ENCODE peak calls at places on chromosomes 6 and 20, in seven cellular contexts. One of them, this sample, is unnamed. For H3K4me1, the result is how much of the 10 kb centered on the place peaks cover.

GRCh38 chr20:57847104-57847503 is 137.3 kb upstream of the PMEPA1 start:
- DNase-seq in SK-N-SH: no peak
- DNase-seq in HepG2: no peak
- DNase-seq in IMR-90: no peak
- DNase-seq in K562: no peak
- DNase-seq in H1: no peak
- DNase-seq in A549: no peak
- DNase-seq in this sample: no peak

GRCh38 chr20:49948178-49948577 is 12.0 kb downstream of the RNF114 start:
- DNase-seq in HepG2: no peak
- DNase-seq in K562: no peak
- DNase-seq in SK-N-SH: no peak
- DNase-seq in IMR-90: peak
- DNase-seq in A549: no peak
- DNase-seq in H1: no peak
- DNase-seq in this sample: no peak

GRCh38 chr20:46137816-46138215 is 19.7 kb downstream of the CD40 start:
- DNase-seq in A549: no peak
- DNase-seq in SK-N-SH: no peak
- DNase-seq in IMR-90: no peak
- DNase-seq in HepG2: no peak
- DNase-seq in H1: no peak
- DNase-seq in K562: no peak
- DNase-seq in this sample: no peak

GRCh38 chr6:92586236-92586977 is 833.0 kb downstream of the EPHA7 start:
- DNase-seq in HepG2: no peak
- DNase-seq in SK-N-SH: no peak
- DNase-seq in H1: no peak
- DNase-seq in A549: no peak
- DNase-seq in K562: no peak
- DNase-seq in IMR-90: no peak
- DNase-seq in this sample: no peak

GRCh38 chr6:106539931-106540330 is 89.4 kb downstream of the RTN4IP1 start:
- DNase-seq in K562: no peak
- DNase-seq in HepG2: no peak
- DNase-seq in H1: no peak
- DNase-seq in IMR-90: no peak
- DNase-seq in A549: no peak
- DNase-seq in SK-N-SH: no peak
- DNase-seq in this sample: no peak

GRCh38 chr6:1605822-1606532 is 3.7 kb upstream of the FOXC1 start:
- DNase-seq in K562: no peak
- DNase-seq in IMR-90: no peak
- DNase-seq in SK-N-SH: no peak
- DNase-seq in H1: no peak
- DNase-seq in HepG2: no peak
- DNase-seq in A549: no peak
- DNase-seq in this sample: no peak

GRCh38 chr6:163346529-163346961 is 68.0 kb upstream of the QKI start:
- DNase-seq in H1: no peak
- DNase-seq in K562: no peak
- DNase-seq in SK-N-SH: peak
- DNase-seq in A549: no peak
- DNase-seq in HepG2: no peak
- DNase-seq in IMR-90: no peak
- DNase-seq in this sample: no peak

GRCh38 chr6:11298651-11299420 is 66.4 kb upstream of the NEDD9 start:
- DNase-seq in IMR-90: no peak
- DNase-seq in HepG2: peak
- DNase-seq in K562: no peak
- DNase-seq in A549: no peak
- DNase-seq in H1: no peak
- DNase-seq in SK-N-SH: no peak
- DNase-seq in this sample: no peak

GRCh38 chr20:9971746-9972145 is 63.0 kb upstream of the ANKEF1 start:
- DNase-seq in H1: no peak
- DNase-seq in A549: no peak
- DNase-seq in HepG2: no peak
- DNase-seq in IMR-90: no peak
- DNase-seq in SK-N-SH: no peak
- DNase-seq in K562: no peak
- DNase-seq in this sample: no peak

GRCh38 chr6:122692175-122692598 is 82.0 kb downstream of the PKIB start:
- DNase-seq in HepG2: no peak
- DNase-seq in A549: no peak
- DNase-seq in H1: no peak
- DNase-seq in K562: no peak
- DNase-seq in SK-N-SH: no peak
- DNase-seq in IMR-90: peak
- DNase-seq in this sample: no peak

GRCh38 chr6:56764081-56764566 is 121.4 kb upstream of the DST start:
- DNase-seq in HepG2: peak
- DNase-seq in A549: peak
- DNase-seq in H1: no peak
- DNase-seq in K562: peak
- DNase-seq in IMR-90: peak
- DNase-seq in SK-N-SH: peak
- DNase-seq in this sample: peak

GRCh38 chr20:11195899-11196558 is 522.2 kb upstream of the JAG1 start:
- DNase-seq in IMR-90: peak
- DNase-seq in HepG2: no peak
- DNase-seq in A549: peak
- DNase-seq in H1: no peak
- DNase-seq in K562: no peak
- DNase-seq in SK-N-SH: no peak
- DNase-seq in this sample: no peak

GRCh38 chr20:47181056-47181862 is 175.2 kb downstream of the ZMYND8 start:
- DNase-seq in IMR-90: peak
- DNase-seq in HepG2: peak
- DNase-seq in H1: no peak
- DNase-seq in K562: peak
- DNase-seq in A549: peak
- DNase-seq in SK-N-SH: peak
- DNase-seq in this sample: no peak

GRCh38 chr6:132133734-132134490 is 182.7 kb upstream of the CCN2 start:
- DNase-seq in A549: no peak
- DNase-seq in HepG2: no peak
- DNase-seq in IMR-90: peak
- DNase-seq in K562: no peak
- DNase-seq in SK-N-SH: no peak
- DNase-seq in H1: no peak
- DNase-seq in this sample: no peak

GRCh38 chr20:49906615-49907154 is 8.6 kb downstream of the SPATA2 start:
- DNase-seq in A549: no peak
- DNase-seq in IMR-90: no peak
- DNase-seq in SK-N-SH: no peak
- DNase-seq in K562: no peak
- DNase-seq in HepG2: no peak
- DNase-seq in H1: no peak
- DNase-seq in this sample: no peak

GRCh38 chr20:34018166-34018565 is 24.5 kb downstream of the RALY start:
- DNase-seq in HepG2: no peak
- DNase-seq in H1: no peak
- DNase-seq in SK-N-SH: no peak
- DNase-seq in K562: no peak
- DNase-seq in A549: no peak
- DNase-seq in IMR-90: no peak
- DNase-seq in this sample: no peak
- H3K4me1 ChIP-seq in HepG2: half or more
- H3K4me1 ChIP-seq in H1: under half
- H3K4me1 ChIP-seq in SK-N-SH: under half
- H3K4me1 ChIP-seq in K562: under half
- H3K4me1 ChIP-seq in A549: under half
- H3K4me1 ChIP-seq in IMR-90: under half
- H3K4me1 ChIP-seq in this sample: under half

DNA sequence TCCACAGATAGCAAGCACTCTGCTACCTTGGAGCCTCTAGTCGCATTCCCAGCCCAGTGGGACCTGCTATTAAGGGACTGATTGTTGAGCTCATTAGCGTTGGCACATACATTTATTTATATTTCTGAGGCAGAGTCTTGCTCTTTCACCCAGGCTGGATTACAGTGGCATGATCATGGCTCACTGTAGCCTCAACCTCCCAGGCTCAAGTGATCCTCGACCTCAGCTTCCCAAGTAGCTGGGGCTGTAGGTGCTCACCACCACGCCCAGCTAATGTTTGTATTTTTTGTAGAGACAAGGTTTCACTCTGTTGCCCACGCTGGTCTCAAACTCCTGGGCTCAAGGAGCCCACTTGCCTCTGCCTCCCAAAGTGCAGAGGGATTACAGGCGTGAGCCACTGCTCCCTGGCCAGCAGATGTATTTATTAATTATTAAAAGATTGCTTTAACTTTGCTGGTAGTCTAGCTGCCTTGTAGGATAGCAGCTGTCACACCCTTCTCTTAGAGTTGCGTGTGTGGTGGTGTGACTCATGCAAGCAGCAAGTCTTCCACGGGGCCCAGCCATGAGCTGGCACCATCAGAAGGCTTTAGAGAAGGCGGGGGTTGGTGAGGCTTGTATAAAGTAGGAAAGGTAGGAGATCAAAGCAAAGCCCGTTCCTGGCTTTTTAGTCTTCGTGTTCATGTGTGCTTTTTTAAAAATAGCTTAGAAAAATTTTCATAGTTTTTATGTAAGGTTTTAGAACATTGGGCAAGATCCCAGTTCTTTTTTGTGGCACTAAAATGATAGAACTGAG is 16.5 kb downstream of the ACTR5 start:
- DNase-seq in H1: no peak
- DNase-seq in HepG2: peak
- DNase-seq in SK-N-SH: no peak
- DNase-seq in K562: no peak
- DNase-seq in IMR-90: peak
- DNase-seq in A549: peak
- DNase-seq in this sample: no peak
- TF ChIP-seq USF2 in H1: no peak
- TF ChIP-seq USF2 in HepG2: no peak
- TF ChIP-seq USF2 in SK-N-SH: no peak
- TF ChIP-seq USF2 in K562: no peak
- TF ChIP-seq USF2 in IMR-90: no peak
- TF ChIP-seq USF2 in A549: no peak
- TF ChIP-seq USF2 in this sample: no peak

DNA sequence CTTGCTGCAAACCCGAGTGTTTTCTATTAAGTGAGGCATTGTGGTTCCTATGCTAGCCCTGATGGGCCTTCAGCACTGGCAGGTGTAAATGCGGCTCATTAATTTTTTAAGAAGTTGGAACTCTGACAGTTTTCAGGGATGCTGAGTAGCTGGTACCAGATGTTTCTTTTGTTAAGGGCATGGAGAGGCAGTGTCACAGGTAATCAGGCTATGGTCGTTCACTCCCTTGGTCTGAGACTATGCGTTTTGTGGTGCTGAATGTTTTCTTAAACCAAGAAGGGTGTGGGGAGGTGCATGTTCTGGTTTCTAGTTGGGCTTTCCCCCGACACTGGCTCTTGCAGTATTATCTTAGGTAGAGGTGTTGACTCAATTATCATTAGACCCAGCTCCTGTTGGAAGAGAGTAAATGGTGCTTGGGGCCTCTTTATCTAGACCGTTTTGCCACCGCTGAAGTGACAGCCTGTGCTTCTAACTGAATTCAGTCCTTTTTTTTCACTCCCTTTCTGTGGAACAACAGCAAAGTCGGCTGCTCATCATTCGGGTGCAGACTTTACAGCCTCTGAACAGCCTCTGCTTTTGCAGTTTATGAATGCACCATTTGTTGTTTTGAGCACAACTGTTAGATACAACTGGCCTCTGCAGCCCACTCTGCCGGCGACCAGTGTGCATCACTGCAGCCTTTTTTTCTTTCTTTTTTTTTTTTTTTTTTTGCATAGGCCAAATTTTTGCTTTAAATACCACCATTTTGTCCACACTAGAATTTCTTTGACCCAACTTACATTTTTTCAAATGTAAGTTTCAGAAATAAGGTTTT is 35.6 kb downstream of the RREB1 start:
- DNase-seq in K562: peak
- DNase-seq in SK-N-SH: no peak
- DNase-seq in HepG2: peak
- DNase-seq in A549: no peak
- DNase-seq in IMR-90: no peak
- DNase-seq in H1: no peak
- DNase-seq in this sample: no peak
- H3K4me1 ChIP-seq in K562: half or more
- H3K4me1 ChIP-seq in SK-N-SH: under half
- H3K4me1 ChIP-seq in HepG2: half or more
- H3K4me1 ChIP-seq in A549: half or more
- H3K4me1 ChIP-seq in IMR-90: under half
- H3K4me1 ChIP-seq in H1: under half
- H3K4me1 ChIP-seq in this sample: half or more

GRCh38 chr6:19892250-19892649 is 55.1 kb downstream of the ID4 start:
- DNase-seq in IMR-90: no peak
- DNase-seq in H1: no peak
- DNase-seq in SK-N-SH: no peak
- DNase-seq in K562: no peak
- DNase-seq in HepG2: no peak
- DNase-seq in A549: no peak
- DNase-seq in this sample: no peak
- TF ChIP-seq USF2 in IMR-90: no peak
- TF ChIP-seq USF2 in H1: no peak
- TF ChIP-seq USF2 in SK-N-SH: no peak
- TF ChIP-seq USF2 in K562: no peak
- TF ChIP-seq USF2 in HepG2: no peak
- TF ChIP-seq USF2 in A549: no peak
- TF ChIP-seq USF2 in this sample: no peak

GRCh38 chr6:143592335-143592734 is 80.8 kb upstream of the FUCA2 start:
- DNase-seq in SK-N-SH: no peak
- DNase-seq in IMR-90: no peak
- DNase-seq in K562: peak
- DNase-seq in HepG2: peak
- DNase-seq in H1: no peak
- DNase-seq in A549: peak
- DNase-seq in this sample: no peak
- H3K4me1 ChIP-seq in SK-N-SH: under half
- H3K4me1 ChIP-seq in IMR-90: under half
- H3K4me1 ChIP-seq in K562: under half
- H3K4me1 ChIP-seq in HepG2: under half
- H3K4me1 ChIP-seq in H1: under half
- H3K4me1 ChIP-seq in A549: under half
- H3K4me1 ChIP-seq in this sample: under half